ENCODE peak calls at places on chromosomes 2 and 18, in four cellular contexts. One of them, this sample, is unnamed.

GRCh38 chr2:74130211-74130995 is 17.3 kb downstream of the BOLA3 start:
- DNase-seq in thyroid gland: peak; percentile 10
- DNase-seq in ovary: no peak
- DNase-seq in K562: no peak
- DNase-seq in this sample: no peak

GRCh38 chr2:237927135-237927534 is 39.7 kb upstream of the UBE2F start:
- DNase-seq in thyroid gland: no peak
- DNase-seq in ovary: no peak
- DNase-seq in K562: no peak
- DNase-seq in this sample: no peak

GRCh38 chr2:143175435-143175834 is 46.2 kb downstream of the ARHGAP15 start:
- DNase-seq in K562: no peak
- DNase-seq in ovary: no peak
- DNase-seq in thyroid gland: no peak
- DNase-seq in this sample: no peak

GRCh38 chr2:55154525-55155030 is 77.5 kb downstream of the CLHC1 start:
- DNase-seq in ovary: no peak
- DNase-seq in K562: no peak
- DNase-seq in thyroid gland: no peak
- DNase-seq in this sample: no peak

GRCh38 chr2:36361396-36361795 is 5.8 kb downstream of the CRIM1 start:
- DNase-seq in K562: no peak
- DNase-seq in thyroid gland: no peak
- DNase-seq in ovary: no peak
- DNase-seq in this sample: no peak

GRCh38 chr2:83961512-83961911 is 497.6 kb downstream of the SUCLG1 start:
- DNase-seq in ovary: no peak
- DNase-seq in K562: no peak
- DNase-seq in thyroid gland: no peak
- DNase-seq in this sample: no peak

GRCh38 chr2:176643711-176644110 is 374.5 kb downstream of the MTX2 start:
- DNase-seq in K562: no peak
- DNase-seq in thyroid gland: no peak
- DNase-seq in ovary: peak; percentile 44
- DNase-seq in this sample: no peak

GRCh38 chr2:75361486-75361885 is 162.2 kb upstream of the TACR1 start:
- DNase-seq in ovary: no peak
- DNase-seq in thyroid gland: no peak
- DNase-seq in K562: no peak
- DNase-seq in this sample: no peak

GRCh38 chr2:46601328-46601963 is 122.1 kb downstream of the TMEM247 start:
- DNase-seq in K562: no peak
- DNase-seq in ovary: no peak
- DNase-seq in thyroid gland: no peak
- DNase-seq in this sample: no peak
- TF ChIP-seq CTCF in K562: no peak
- TF ChIP-seq CTCF in ovary: no peak
- TF ChIP-seq CTCF in thyroid gland: peak; percentile 48
- TF ChIP-seq CTCF in this sample: peak; percentile 48

DNA sequence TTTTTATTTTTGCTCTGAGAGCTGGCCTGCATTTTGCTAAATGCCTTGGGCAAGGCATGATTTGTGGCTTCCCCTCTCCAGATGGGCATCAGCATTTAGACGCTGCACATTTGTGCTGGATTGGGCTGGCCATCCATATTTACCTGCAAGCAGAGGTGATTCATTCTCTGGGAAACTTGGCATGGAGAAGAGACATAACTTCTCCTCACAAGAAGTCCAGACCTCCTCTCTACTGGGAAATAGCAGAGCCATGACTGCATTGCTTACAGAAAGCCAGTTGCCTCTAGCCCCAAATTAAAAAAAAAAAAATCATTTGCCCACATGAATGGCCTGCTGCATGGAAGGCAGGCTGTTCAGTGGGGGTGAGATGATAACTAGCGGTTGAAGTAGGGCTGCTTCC is 120.1 kb downstream of the ACTR3 start:
- DNase-seq in ovary: no peak
- DNase-seq in K562: no peak
- DNase-seq in thyroid gland: no peak
- DNase-seq in this sample: no peak
- H3K27me3 ChIP-seq in ovary: no peaks in the 10 kb centered on the region
- H3K27me3 ChIP-seq in K562: peaks cover 14% of the 10 kb centered on the region
- H3K27me3 ChIP-seq in thyroid gland: no peaks in the 10 kb centered on the region
- H3K27me3 ChIP-seq in this sample: no peaks in the 10 kb centered on the region

GRCh38 chr18:11909597-11910026 is 1.5 kb upstream of the MPPE1 start:
- DNase-seq in ovary: peak; percentile 42
- DNase-seq in K562: no peak
- DNase-seq in thyroid gland: no peak
- DNase-seq in this sample: no peak
- TF ChIP-seq POLR2A in ovary: no peak
- TF ChIP-seq POLR2A in K562: no peak
- TF ChIP-seq POLR2A in thyroid gland: no peak
- TF ChIP-seq POLR2A in this sample: no peak

DNA sequence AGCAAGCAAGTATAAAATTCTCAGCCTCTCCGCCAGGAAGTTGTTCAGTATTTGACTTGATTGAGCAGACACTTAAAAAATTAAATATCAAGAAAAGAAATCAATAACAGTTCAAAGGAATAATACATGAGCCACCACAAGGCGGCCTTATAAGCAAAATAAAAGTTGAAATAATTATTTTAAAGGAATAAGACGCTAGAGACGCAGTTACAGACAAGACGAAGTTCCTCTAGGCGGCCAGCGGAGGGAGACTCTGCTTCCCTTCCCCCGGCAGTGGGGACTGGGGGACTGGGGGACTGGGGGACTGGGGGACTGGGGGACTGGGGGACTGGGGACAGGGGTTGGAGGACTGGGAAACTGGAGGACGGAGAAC is 524 bp downstream of the CCDC178 start:
- DNase-seq in ovary: peak; percentile 61
- DNase-seq in K562: peak; percentile 33
- DNase-seq in thyroid gland: peak; percentile 58
- DNase-seq in this sample: peak; percentile 18
- TF ChIP-seq CTCF in ovary: peak; percentile 28
- TF ChIP-seq CTCF in K562: peak; percentile 59
- TF ChIP-seq CTCF in thyroid gland: peak; percentile 80
- TF ChIP-seq CTCF in this sample: peak; percentile 24

This sample was measured in uterus.